ENCODE peak calls at places on chromosomes 3 and 15, in four cellular contexts. One of them, this sample, is unnamed.

GRCh38 chr3:38268522-38268921 is 2.9 kb downstream of the SLC22A13 start:
- DNase-seq in GM12878: no peak
- DNase-seq in K562: no peak
- DNase-seq in HepG2: no peak
- DNase-seq in this sample: no peak

GRCh38 chr3:17373304-17373703 is 369.1 kb downstream of the TBC1D5 start:
- DNase-seq in GM12878: no peak
- DNase-seq in K562: no peak
- DNase-seq in HepG2: no peak
- DNase-seq in this sample: no peak

GRCh38 chr15:39704235-39704634 is 78.4 kb downstream of the FSIP1 start:
- DNase-seq in HepG2: no peak
- DNase-seq in GM12878: no peak
- DNase-seq in K562: no peak
- DNase-seq in this sample: no peak

GRCh38 chr15:77266708-77267387 is 153.1 kb downstream of the PEAK1 start:
- DNase-seq in K562: no peak
- DNase-seq in GM12878: no peak
- DNase-seq in HepG2: no peak
- DNase-seq in this sample: peak; percentile 24

GRCh38 chr3:185702564-185703225 is 116.6 kb downstream of the SENP2 start:
- DNase-seq in HepG2: no peak
- DNase-seq in GM12878: no peak
- DNase-seq in K562: no peak
- DNase-seq in this sample: peak; percentile 14

GRCh38 chr15:95129589-95129988 is 898.2 kb downstream of the MCTP2 start:
- DNase-seq in K562: no peak
- DNase-seq in GM12878: no peak
- DNase-seq in HepG2: no peak
- DNase-seq in this sample: no peak

GRCh38 chr3:23004971-23005370 is 198.2 kb upstream of the UBE2E2 start:
- DNase-seq in GM12878: no peak
- DNase-seq in HepG2: peak; percentile 31
- DNase-seq in K562: no peak
- DNase-seq in this sample: no peak

GRCh38 chr3:13495921-13496723 is 16.0 kb downstream of the HDAC11 start:
- DNase-seq in GM12878: peak; percentile 17
- DNase-seq in HepG2: peak; percentile 49
- DNase-seq in K562: peak; percentile 81
- DNase-seq in this sample: peak; percentile 72

GRCh38 chr3:122975163-122975923 is 52.2 kb downstream of the SEMA5B start:
- DNase-seq in GM12878: no peak
- DNase-seq in HepG2: no peak
- DNase-seq in K562: no peak
- DNase-seq in this sample: no peak

GRCh38 chr15:46260937-46261336 is 626.1 kb downstream of the SQOR start:
- DNase-seq in GM12878: no peak
- DNase-seq in K562: no peak
- DNase-seq in HepG2: no peak
- DNase-seq in this sample: no peak

GRCh38 chr3:85427467-85427866 is 468.7 kb downstream of the CADM2 start:
- DNase-seq in HepG2: no peak
- DNase-seq in K562: no peak
- DNase-seq in GM12878: no peak
- DNase-seq in this sample: no peak

GRCh38 chr3:39423571-39423970 is 17.1 kb downstream of the RPSA start:
- DNase-seq in HepG2: no peak
- DNase-seq in GM12878: no peak
- DNase-seq in K562: no peak
- DNase-seq in this sample: no peak

GRCh38 chr3:142973217-142974009 is 9.9 kb upstream of the PAQR9 start:
- DNase-seq in GM12878: no peak
- DNase-seq in K562: no peak
- DNase-seq in HepG2: no peak
- DNase-seq in this sample: no peak

GRCh38 chr3:34275811-34276210 is 477.4 kb downstream of the PDCD6IP start:
- DNase-seq in K562: no peak
- DNase-seq in HepG2: no peak
- DNase-seq in GM12878: no peak
- DNase-seq in this sample: no peak

GRCh38 chr3:32725721-32726120 is 40.7 kb downstream of the CNOT10 start:
- DNase-seq in HepG2: no peak
- DNase-seq in K562: no peak
- DNase-seq in GM12878: no peak
- DNase-seq in this sample: no peak

GRCh38 chr3:8730641-8731040 is 3.0 kb upstream of the CAV3 start:
- DNase-seq in GM12878: no peak
- DNase-seq in HepG2: no peak
- DNase-seq in K562: no peak
- DNase-seq in this sample: no peak

GRCh38 chr3:58434990-58435389 is 1.4 kb upstream of the PDHB start:
- DNase-seq in GM12878: no peak
- DNase-seq in K562: no peak
- DNase-seq in HepG2: peak; percentile 6
- DNase-seq in this sample: no peak

GRCh38 chr3:11226042-11226370 is 46.2 kb upstream of the ATG7 start:
- DNase-seq in HepG2: no peak
- DNase-seq in GM12878: no peak
- DNase-seq in K562: no peak
- DNase-seq in this sample: no peak
- TF ChIP-seq FOXK2 in HepG2: no peak
- TF ChIP-seq FOXK2 in GM12878: no peak
- TF ChIP-seq FOXK2 in K562: no peak
- TF ChIP-seq FOXK2 in this sample: no peak

DNA sequence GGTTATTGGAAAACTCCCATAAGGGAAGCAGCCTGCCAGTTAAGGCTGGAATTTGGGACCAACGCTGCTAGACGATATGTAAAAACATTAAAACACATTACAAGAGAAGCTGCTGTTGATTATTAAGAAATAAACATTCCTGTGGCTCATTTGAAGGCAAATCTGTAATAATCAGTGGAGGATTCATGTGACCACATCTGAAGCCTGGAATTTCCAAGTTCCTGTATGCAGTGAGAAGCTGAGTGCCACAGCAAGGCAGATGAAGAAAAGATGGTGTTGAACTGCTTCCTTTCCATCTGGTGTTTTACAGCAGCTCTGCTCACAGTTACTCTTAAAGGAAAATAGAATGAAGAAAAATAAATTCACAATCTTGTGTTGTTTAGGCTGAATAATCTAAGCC is 139.3 kb upstream of the ROBO2 start:
- DNase-seq in K562: no peak
- DNase-seq in GM12878: no peak
- DNase-seq in HepG2: no peak
- DNase-seq in this sample: no peak
- TF ChIP-seq FOXK2 in K562: no peak
- TF ChIP-seq FOXK2 in GM12878: no peak
- TF ChIP-seq FOXK2 in HepG2: no peak
- TF ChIP-seq FOXK2 in this sample: no peak

DNA sequence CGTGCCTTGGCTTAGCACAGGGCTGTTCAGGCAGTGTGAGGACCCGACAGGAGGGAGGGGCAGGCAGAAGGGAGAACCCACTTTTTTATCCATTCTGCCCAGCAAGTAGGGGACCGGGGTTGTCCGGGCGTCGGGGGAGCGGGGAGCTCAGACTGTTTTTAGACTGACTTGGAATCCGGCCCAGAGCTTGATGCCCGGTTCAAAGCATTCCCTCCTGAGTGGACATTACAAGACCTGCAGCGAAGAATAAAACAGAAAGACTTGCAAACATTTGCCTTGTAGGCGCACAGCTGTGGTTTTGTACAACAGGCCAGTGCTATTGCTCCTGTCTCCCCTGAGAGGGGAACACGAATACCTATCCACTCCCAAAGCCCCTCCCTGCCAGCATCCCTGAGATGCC is 161.4 kb upstream of the HES1 start:
- DNase-seq in HepG2: no peak
- DNase-seq in GM12878: no peak
- DNase-seq in K562: no peak
- DNase-seq in this sample: no peak
- TF ChIP-seq FOXK2 in HepG2: no peak
- TF ChIP-seq FOXK2 in GM12878: no peak
- TF ChIP-seq FOXK2 in K562: no peak
- TF ChIP-seq FOXK2 in this sample: no peak

GRCh38 chr3:56365905-56366640 is 102.2 kb downstream of the ERC2 start:
- DNase-seq in HepG2: no peak
- DNase-seq in GM12878: no peak
- DNase-seq in K562: no peak
- DNase-seq in this sample: no peak
- TF ChIP-seq FOXK2 in HepG2: no peak
- TF ChIP-seq FOXK2 in GM12878: no peak
- TF ChIP-seq FOXK2 in K562: no peak
- TF ChIP-seq FOXK2 in this sample: no peak

GRCh38 chr3:46880884-46881818 is 3.6 kb downstream of the PTH1R start:
- DNase-seq in GM12878: no peak
- DNase-seq in HepG2: no peak
- DNase-seq in K562: peak; percentile 40
- DNase-seq in this sample: peak; percentile 27

GRCh38 chr3:46877671-46878125 is at the start of gene PTH1R:
- DNase-seq in HepG2: no peak
- DNase-seq in K562: no peak
- DNase-seq in GM12878: no peak
- DNase-seq in this sample: no peak

GRCh38 chr3:46881819-46882376 is 4.4 kb downstream of the PTH1R start:
- DNase-seq in K562: peak; percentile 86
- DNase-seq in GM12878: no peak
- DNase-seq in HepG2: no peak
- DNase-seq in this sample: peak; percentile 43

GRCh38 chr3:46876313-46877300 is 914 bp upstream of the PTH1R start:
- DNase-seq in HepG2: no peak
- DNase-seq in GM12878: no peak
- DNase-seq in K562: no peak
- DNase-seq in this sample: no peak

DNA sequence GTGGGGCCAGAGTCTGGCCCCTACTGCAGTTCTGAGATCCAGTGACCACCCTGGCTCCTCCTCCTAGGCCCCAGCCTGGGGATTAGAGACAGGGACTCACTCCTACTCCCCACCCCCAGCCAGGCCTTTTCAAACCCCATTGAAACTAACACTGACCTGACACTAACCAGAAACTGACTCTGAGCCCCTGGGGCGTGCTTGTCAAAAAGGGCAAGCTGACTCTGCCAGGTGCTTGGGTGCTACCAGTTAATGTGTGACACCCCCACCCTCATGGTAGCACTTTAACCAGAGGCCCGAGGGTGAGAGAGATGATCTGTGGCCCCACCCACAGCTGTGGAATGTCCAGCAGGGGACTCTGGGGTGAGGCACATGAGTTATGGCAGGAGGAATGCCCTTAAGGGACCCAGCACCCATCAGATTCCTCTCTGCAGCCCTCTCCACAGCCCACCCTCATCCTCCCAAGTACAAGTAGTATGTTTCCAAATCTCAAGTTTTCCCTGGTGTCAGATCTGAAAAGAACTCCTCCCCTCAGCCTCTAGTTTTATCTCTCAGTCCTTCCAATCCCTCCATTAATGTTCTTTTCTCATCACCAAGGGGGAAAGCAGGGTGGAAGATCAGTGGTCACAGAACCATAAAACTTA is 1.4 kb downstream of the PTH1R start:
- DNase-seq in HepG2: peak; percentile 20
- DNase-seq in GM12878: peak; percentile 24
- DNase-seq in K562: no peak
- DNase-seq in this sample: no peak
- TF ChIP-seq FOXK2 in HepG2: no peak
- TF ChIP-seq FOXK2 in GM12878: no peak
- TF ChIP-seq FOXK2 in K562: no peak
- TF ChIP-seq FOXK2 in this sample: no peak

DNA sequence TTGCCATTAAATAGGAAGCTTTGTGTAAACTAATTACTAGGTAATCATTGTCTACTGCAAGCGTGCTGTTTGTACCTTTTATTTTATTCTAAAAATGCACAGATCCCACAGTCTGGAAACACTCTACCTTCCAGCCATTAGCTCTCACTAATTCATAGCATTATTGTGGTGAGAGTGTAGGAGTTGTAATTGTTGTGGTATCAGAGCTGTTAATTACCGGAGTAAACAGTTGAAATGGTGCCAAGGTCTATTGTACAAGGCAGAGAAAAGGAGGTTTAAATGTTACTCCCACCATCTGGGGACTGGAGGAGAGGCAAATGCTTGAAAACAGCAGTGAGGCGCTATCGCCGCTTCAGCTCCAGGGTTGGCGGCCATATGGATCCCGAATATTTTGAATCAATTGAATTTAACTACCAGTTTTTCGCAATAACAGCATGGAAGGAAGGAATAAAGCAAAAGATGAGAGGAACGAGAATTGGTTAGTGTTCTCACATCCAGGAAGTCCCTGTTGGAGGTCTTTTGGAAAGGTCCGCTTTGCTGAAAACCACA is 113.1 kb upstream of the C15orf61 start:
- DNase-seq in HepG2: no peak
- DNase-seq in GM12878: no peak
- DNase-seq in K562: peak; percentile 18
- DNase-seq in this sample: no peak
- TF ChIP-seq FOXK2 in HepG2: no peak
- TF ChIP-seq FOXK2 in GM12878: no peak
- TF ChIP-seq FOXK2 in K562: no peak
- TF ChIP-seq FOXK2 in this sample: no peak

GRCh38 chr15:36415643-36416042 is 163.8 kb upstream of the CDIN1 start:
- DNase-seq in K562: no peak
- DNase-seq in HepG2: no peak
- DNase-seq in GM12878: no peak
- DNase-seq in this sample: no peak

GRCh38 chr15:36409819-36410218 is 169.6 kb upstream of the CDIN1 start:
- DNase-seq in GM12878: no peak
- DNase-seq in K562: no peak
- DNase-seq in HepG2: no peak
- DNase-seq in this sample: no peak

DNA sequence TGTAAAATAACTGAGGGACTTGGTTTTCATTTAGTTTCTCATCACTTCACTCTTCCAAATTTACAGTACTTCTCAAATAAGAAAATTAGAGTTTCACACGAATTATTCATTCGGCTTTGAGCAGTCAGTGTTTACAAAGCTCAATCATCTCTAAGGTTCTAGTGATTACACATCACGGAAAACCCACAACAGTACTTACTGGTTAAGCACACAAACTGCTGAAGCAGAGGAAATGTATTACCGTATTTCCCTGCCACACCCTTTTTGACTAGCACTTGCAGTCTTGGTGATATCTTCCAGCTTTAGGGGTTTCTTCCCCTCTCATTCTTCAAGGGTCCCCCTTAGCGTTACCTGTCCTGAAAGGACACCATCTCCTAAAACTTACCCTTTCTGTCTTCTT is 164.8 kb upstream of the CDIN1 start:
- DNase-seq in GM12878: no peak
- DNase-seq in K562: no peak
- DNase-seq in HepG2: no peak
- DNase-seq in this sample: no peak
- TF ChIP-seq FOXK2 in GM12878: no peak
- TF ChIP-seq FOXK2 in K562: no peak
- TF ChIP-seq FOXK2 in HepG2: no peak
- TF ChIP-seq FOXK2 in this sample: no peak

GRCh38 chr15:60155661-60156060 is 151.6 kb downstream of the FOXB1 start:
- DNase-seq in GM12878: no peak
- DNase-seq in K562: no peak
- DNase-seq in HepG2: no peak
- DNase-seq in this sample: no peak
- TF ChIP-seq FOXK2 in GM12878: no peak
- TF ChIP-seq FOXK2 in K562: no peak
- TF ChIP-seq FOXK2 in HepG2: no peak
- TF ChIP-seq FOXK2 in this sample: no peak

This sample was measured in HEK293T.